ENCODE peak calls at places on chromosome 13, in nine cellular contexts. Y is right cardiac atrium; T is CD8-positive, alpha-beta T cell; P is BJ; B is psoas muscle; X is ascending aorta; C is breast epithelium; A is fibroblast of lung; H is CD4-positive, alpha-beta T cell. S is an unnamed sample.
A peak's percentile ranks its signal among the peaks of the same experiment; 100 is the strongest.

GRCh38 chr13:46554971-46555370 is 2.0 kb downstream of the LRCH1 start:
- DNase-seq in Y (no peak), T (no peak), P (no peak), B (no peak), X (no peak), C (no peak), A (peak; percentile 56), H (no peak), S (no peak)

GRCh38 chr13:64428196-64428595 is 2801.9 kb downstream of the PCDH9 start:
- DNase-seq in Y (no peak), T (no peak), P (peak; percentile 54), B (no peak), X (no peak), C (no peak), A (peak; percentile 68), H (no peak), S (no peak)

GRCh38 chr13:106376411-106377112 is 158.9 kb downstream of the EFNB2 start:
- DNase-seq in Y (no peak), T (no peak), P (peak; percentile 82), B (no peak), X (no peak), C (no peak), A (peak; percentile 92), H (no peak), S (peak; percentile 84)

GRCh38 chr13:94217370-94217769 is 262.1 kb downstream of the DCT start:
- DNase-seq in Y (no peak), T (no peak), P (no peak), B (no peak), X (no peak), C (no peak), A (no peak), H (no peak), S (no peak)

GRCh38 chr13:41411536-41411935 is 45.8 kb upstream of the RGCC start:
- DNase-seq in Y (no peak), T (no peak), P (peak; percentile 19), B (no peak), X (no peak), C (no peak), A (peak; percentile 77), H (peak; percentile 9), S (no peak)

GRCh38 chr13:33355470-33355869 is 69.9 kb upstream of the STARD13 start:
- DNase-seq in Y (peak; percentile 29), T (no peak), P (no peak), B (no peak), X (no peak), C (no peak), A (peak; percentile 89), H (no peak), S (no peak)

GRCh38 chr13:101425623-101426022 is 9.3 kb upstream of the NALCN start:
- DNase-seq in Y (no peak), T (no peak), P (no peak), B (no peak), X (no peak), C (no peak), A (no peak), H (no peak), S (no peak)

GRCh38 chr13:42266464-42266863 is 5.5 kb upstream of the AKAP11 start:
- DNase-seq in Y (no peak), T (no peak), P (no peak), B (no peak), X (no peak), C (no peak), A (peak; percentile 74), H (no peak), S (no peak)

GRCh38 chr13:75196112-75196855 is 285.7 kb downstream of the TBC1D4 start:
- DNase-seq in Y (no peak), T (no peak), P (no peak), B (no peak), X (no peak), C (no peak), A (peak; percentile 88), H (no peak), S (no peak)

GRCh38 chr13:23778879-23779278 is 110.3 kb downstream of the MIPEP start:
- DNase-seq in Y (no peak), T (no peak), P (no peak), B (no peak), X (no peak), C (no peak), A (peak; percentile 92), H (no peak), S (no peak)

GRCh38 chr13:23703241-23703640 is 133.0 kb downstream of the TNFRSF19 start:
- DNase-seq in Y (peak; percentile 43), T (no peak), P (peak; percentile 28), B (no peak), X (no peak), C (no peak), A (no peak), H (no peak), S (no peak)

GRCh38 chr13:28469316-28469715 is 25.6 kb downstream of the FLT1 start:
- DNase-seq in Y (no peak), T (no peak), P (no peak), B (no peak), X (no peak), C (no peak), A (no peak), H (no peak), S (no peak)
- H3K27me3 ChIP-seq in Y (no peaks in the 10 kb centered on the region), T (no peaks in the 10 kb centered on the region), P (no peaks in the 10 kb centered on the region), B (no peaks in the 10 kb centered on the region), X (no peaks in the 10 kb centered on the region), C (no peaks in the 10 kb centered on the region), A (no peaks in the 10 kb centered on the region), H (no peaks in the 10 kb centered on the region), S (no peaks in the 10 kb centered on the region)

GRCh38 chr13:22086593-22086992 is 415.7 kb downstream of the FGF9 start:
- DNase-seq in Y (no peak), T (no peak), P (no peak), B (no peak), X (no peak), C (no peak), A (peak; percentile 43), H (no peak), S (no peak)
- H3K27me3 ChIP-seq in Y (no peaks in the 10 kb centered on the region), T (no peaks in the 10 kb centered on the region), P (no peaks in the 10 kb centered on the region), B (no peaks in the 10 kb centered on the region), X (no peaks in the 10 kb centered on the region), C (no peaks in the 10 kb centered on the region), A (no peaks in the 10 kb centered on the region), H (no peaks in the 10 kb centered on the region), S (no peaks in the 10 kb centered on the region)

GRCh38 chr13:30027569-30028455 is 177.4 kb upstream of the UBL3 start:
- DNase-seq in Y (no peak), T (no peak), P (no peak), B (no peak), X (no peak), C (no peak), A (peak; percentile 36), H (no peak), S (no peak)
- H3K27me3 ChIP-seq in Y (no peaks in the 10 kb centered on the region), T (no peaks in the 10 kb centered on the region), P (no peaks in the 10 kb centered on the region), B (peaks cover 7% of the 10 kb centered on the region), X (no peaks in the 10 kb centered on the region), C (no peaks in the 10 kb centered on the region), A (no peaks in the 10 kb centered on the region), H (no peaks in the 10 kb centered on the region), S (no peaks in the 10 kb centered on the region)

GRCh38 chr13:29676941-29677452 is 81.5 kb upstream of the SLC7A1 start:
- DNase-seq in Y (no peak), T (no peak), P (peak; percentile 10), B (no peak), X (no peak), C (no peak), A (no peak), H (no peak), S (no peak)
- H3K27me3 ChIP-seq in Y (no peaks in the 10 kb centered on the region), T (no peaks in the 10 kb centered on the region), P (no peaks in the 10 kb centered on the region), B (no peaks in the 10 kb centered on the region), X (no peaks in the 10 kb centered on the region), C (no peaks in the 10 kb centered on the region), A (no peaks in the 10 kb centered on the region), H (peaks cover 5% of the 10 kb centered on the region), S (no peaks in the 10 kb centered on the region)

DNA sequence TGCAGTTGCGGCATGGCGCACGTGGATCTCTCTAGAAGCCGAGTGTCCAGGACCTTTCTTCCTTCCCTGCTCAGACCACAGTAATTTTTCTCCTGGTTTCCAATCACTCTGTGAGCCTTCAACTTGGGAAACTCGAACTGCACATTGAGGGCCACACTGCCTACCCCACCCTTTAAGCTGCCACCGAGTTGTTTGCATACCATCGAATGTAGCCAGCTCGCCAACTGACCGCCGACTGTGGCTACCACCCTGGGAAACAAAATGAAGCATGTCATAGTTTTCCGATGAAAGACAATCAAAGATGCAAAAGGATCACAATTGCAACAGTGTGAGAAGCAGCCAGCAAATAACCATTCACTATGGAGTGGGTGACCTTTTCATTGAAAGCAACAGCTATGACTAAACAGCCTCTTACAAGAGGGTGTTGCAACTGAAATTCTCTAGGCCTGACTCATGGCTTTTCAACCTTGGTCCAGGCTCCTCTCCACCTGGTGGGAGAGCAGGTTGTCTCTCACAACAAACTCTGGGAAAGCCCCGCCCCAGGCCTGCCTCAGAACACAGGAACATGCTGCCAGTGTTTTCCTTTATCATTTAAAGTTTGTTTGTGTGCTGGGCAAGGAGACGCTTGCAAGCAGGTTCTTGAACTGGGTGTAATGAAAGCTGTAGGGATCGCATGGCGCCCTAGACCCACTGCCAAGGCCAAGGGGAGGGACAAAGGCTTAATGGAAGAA is 141.7 kb upstream of the SERP2 start:
- DNase-seq in Y (peak; percentile 67), T (no peak), P (peak; percentile 67), B (peak; percentile 72), X (no peak), C (peak; percentile 83), A (peak; percentile 95), H (no peak), S (peak; percentile 99)
- H3K27me3 ChIP-seq in Y (no peaks in the 10 kb centered on the region), T (no peaks in the 10 kb centered on the region), P (no peaks in the 10 kb centered on the region), B (no peaks in the 10 kb centered on the region), X (no peaks in the 10 kb centered on the region), C (no peaks in the 10 kb centered on the region), A (no peaks in the 10 kb centered on the region), H (no peaks in the 10 kb centered on the region), S (no peaks in the 10 kb centered on the region)

S was measured in kidney epithelial cell.